ENCODE peak calls at places on chromosomes 11 and 22, in nine cellular contexts. One of them, this sample, is unnamed.

GRCh38 chr11:117907276-117908110 is 21.7 kb downstream of the TMPRSS13 start:
- DNase-seq in activated CD4-positive, alpha-beta T cell treated with anti-CD3 and anti-CD28 coated beads for 48 hours: peak
- DNase-seq in PC-3: peak
- DNase-seq in right atrium auricular region: peak
- DNase-seq in CD4-positive, alpha-beta memory T cell: peak
- DNase-seq in NCI-H1105: peak
- DNase-seq in LHCN-M2: peak
- DNase-seq in stimulated activated CD4-positive, alpha-beta T cell treated with anti-CD3 and anti-CD28 coated beads, Interleukin-1b, Interleukin-23, amount 100 ng/mL, for 48 hours: peak
- DNase-seq in mesenteric fat pad: peak
- DNase-seq in this sample: peak

GRCh38 chr11:19929655-19930054 is 217.0 kb downstream of the NAV2 start:
- DNase-seq in stimulated activated CD4-positive, alpha-beta T cell treated with anti-CD3 and anti-CD28 coated beads, Interleukin-1b, Interleukin-23, amount 100 ng/mL, for 48 hours: no peak
- DNase-seq in PC-3: no peak
- DNase-seq in NCI-H1105: no peak
- DNase-seq in LHCN-M2: no peak
- DNase-seq in CD4-positive, alpha-beta memory T cell: no peak
- DNase-seq in activated CD4-positive, alpha-beta T cell treated with anti-CD3 and anti-CD28 coated beads for 48 hours: no peak
- DNase-seq in right atrium auricular region: no peak
- DNase-seq in mesenteric fat pad: no peak
- DNase-seq in this sample: peak

GRCh38 chr22:31942091-31942490 is 2.2 kb upstream of the YWHAH start:
- DNase-seq in LHCN-M2: no peak
- DNase-seq in activated CD4-positive, alpha-beta T cell treated with anti-CD3 and anti-CD28 coated beads for 48 hours: no peak
- DNase-seq in CD4-positive, alpha-beta memory T cell: no peak
- DNase-seq in mesenteric fat pad: no peak
- DNase-seq in right atrium auricular region: no peak
- DNase-seq in PC-3: no peak
- DNase-seq in stimulated activated CD4-positive, alpha-beta T cell treated with anti-CD3 and anti-CD28 coated beads, Interleukin-1b, Interleukin-23, amount 100 ng/mL, for 48 hours: no peak
- DNase-seq in NCI-H1105: no peak
- DNase-seq in this sample: no peak

GRCh38 chr11:11349870-11350325 is 3.2 kb downstream of the CSNK2A3 start:
- DNase-seq in LHCN-M2: peak
- DNase-seq in stimulated activated CD4-positive, alpha-beta T cell treated with anti-CD3 and anti-CD28 coated beads, Interleukin-1b, Interleukin-23, amount 100 ng/mL, for 48 hours: no peak
- DNase-seq in NCI-H1105: no peak
- DNase-seq in mesenteric fat pad: no peak
- DNase-seq in PC-3: peak
- DNase-seq in activated CD4-positive, alpha-beta T cell treated with anti-CD3 and anti-CD28 coated beads for 48 hours: no peak
- DNase-seq in CD4-positive, alpha-beta memory T cell: no peak
- DNase-seq in right atrium auricular region: no peak
- DNase-seq in this sample: peak

GRCh38 chr22:40479887-40480538 is 109.6 kb downstream of the SGSM3 start:
- DNase-seq in NCI-H1105: no peak
- DNase-seq in PC-3: peak
- DNase-seq in mesenteric fat pad: no peak
- DNase-seq in LHCN-M2: no peak
- DNase-seq in right atrium auricular region: no peak
- DNase-seq in CD4-positive, alpha-beta memory T cell: no peak
- DNase-seq in stimulated activated CD4-positive, alpha-beta T cell treated with anti-CD3 and anti-CD28 coated beads, Interleukin-1b, Interleukin-23, amount 100 ng/mL, for 48 hours: no peak
- DNase-seq in activated CD4-positive, alpha-beta T cell treated with anti-CD3 and anti-CD28 coated beads for 48 hours: no peak
- DNase-seq in this sample: no peak

GRCh38 chr22:33047744-33048143 is 10.4 kb downstream of the SYN3 start:
- DNase-seq in PC-3: no peak
- DNase-seq in stimulated activated CD4-positive, alpha-beta T cell treated with anti-CD3 and anti-CD28 coated beads, Interleukin-1b, Interleukin-23, amount 100 ng/mL, for 48 hours: no peak
- DNase-seq in NCI-H1105: no peak
- DNase-seq in activated CD4-positive, alpha-beta T cell treated with anti-CD3 and anti-CD28 coated beads for 48 hours: no peak
- DNase-seq in CD4-positive, alpha-beta memory T cell: no peak
- DNase-seq in LHCN-M2: no peak
- DNase-seq in mesenteric fat pad: no peak
- DNase-seq in right atrium auricular region: no peak
- DNase-seq in this sample: no peak

GRCh38 chr11:8261316-8261715 is 2.4 kb downstream of the LMO1 start:
- DNase-seq in PC-3: no peak
- DNase-seq in activated CD4-positive, alpha-beta T cell treated with anti-CD3 and anti-CD28 coated beads for 48 hours: no peak
- DNase-seq in mesenteric fat pad: peak
- DNase-seq in right atrium auricular region: no peak
- DNase-seq in stimulated activated CD4-positive, alpha-beta T cell treated with anti-CD3 and anti-CD28 coated beads, Interleukin-1b, Interleukin-23, amount 100 ng/mL, for 48 hours: no peak
- DNase-seq in LHCN-M2: no peak
- DNase-seq in NCI-H1105: no peak
- DNase-seq in CD4-positive, alpha-beta memory T cell: no peak
- DNase-seq in this sample: no peak

GRCh38 chr11:77320351-77320750 is 18.9 kb upstream of the GDPD4 start:
- DNase-seq in mesenteric fat pad: no peak
- DNase-seq in activated CD4-positive, alpha-beta T cell treated with anti-CD3 and anti-CD28 coated beads for 48 hours: no peak
- DNase-seq in right atrium auricular region: no peak
- DNase-seq in NCI-H1105: no peak
- DNase-seq in LHCN-M2: peak
- DNase-seq in CD4-positive, alpha-beta memory T cell: no peak
- DNase-seq in stimulated activated CD4-positive, alpha-beta T cell treated with anti-CD3 and anti-CD28 coated beads, Interleukin-1b, Interleukin-23, amount 100 ng/mL, for 48 hours: no peak
- DNase-seq in PC-3: no peak
- DNase-seq in this sample: no peak

GRCh38 chr22:21719024-21719423 is 16.6 kb downstream of the YPEL1 start:
- DNase-seq in stimulated activated CD4-positive, alpha-beta T cell treated with anti-CD3 and anti-CD28 coated beads, Interleukin-1b, Interleukin-23, amount 100 ng/mL, for 48 hours: no peak
- DNase-seq in activated CD4-positive, alpha-beta T cell treated with anti-CD3 and anti-CD28 coated beads for 48 hours: no peak
- DNase-seq in PC-3: no peak
- DNase-seq in LHCN-M2: no peak
- DNase-seq in NCI-H1105: no peak
- DNase-seq in mesenteric fat pad: no peak
- DNase-seq in CD4-positive, alpha-beta memory T cell: no peak
- DNase-seq in right atrium auricular region: no peak
- DNase-seq in this sample: no peak

GRCh38 chr11:75925785-75926164 is 110.8 kb downstream of the UVRAG start:
- DNase-seq in right atrium auricular region: no peak
- DNase-seq in activated CD4-positive, alpha-beta T cell treated with anti-CD3 and anti-CD28 coated beads for 48 hours: no peak
- DNase-seq in mesenteric fat pad: no peak
- DNase-seq in CD4-positive, alpha-beta memory T cell: no peak
- DNase-seq in LHCN-M2: no peak
- DNase-seq in stimulated activated CD4-positive, alpha-beta T cell treated with anti-CD3 and anti-CD28 coated beads, Interleukin-1b, Interleukin-23, amount 100 ng/mL, for 48 hours: no peak
- DNase-seq in NCI-H1105: no peak
- DNase-seq in PC-3: peak
- DNase-seq in this sample: no peak

GRCh38 chr11:4704790-4705334 is 278 bp downstream of the MMP26 start:
- DNase-seq in mesenteric fat pad: no peak
- DNase-seq in LHCN-M2: no peak
- DNase-seq in right atrium auricular region: no peak
- DNase-seq in NCI-H1105: no peak
- DNase-seq in CD4-positive, alpha-beta memory T cell: no peak
- DNase-seq in stimulated activated CD4-positive, alpha-beta T cell treated with anti-CD3 and anti-CD28 coated beads, Interleukin-1b, Interleukin-23, amount 100 ng/mL, for 48 hours: no peak
- DNase-seq in PC-3: no peak
- DNase-seq in activated CD4-positive, alpha-beta T cell treated with anti-CD3 and anti-CD28 coated beads for 48 hours: no peak
- DNase-seq in this sample: no peak

GRCh38 chr11:86671386-86672006 is 920 bp downstream of the ME3 start:
- DNase-seq in PC-3: peak
- DNase-seq in LHCN-M2: peak
- DNase-seq in stimulated activated CD4-positive, alpha-beta T cell treated with anti-CD3 and anti-CD28 coated beads, Interleukin-1b, Interleukin-23, amount 100 ng/mL, for 48 hours: no peak
- DNase-seq in activated CD4-positive, alpha-beta T cell treated with anti-CD3 and anti-CD28 coated beads for 48 hours: peak
- DNase-seq in mesenteric fat pad: peak
- DNase-seq in CD4-positive, alpha-beta memory T cell: peak
- DNase-seq in NCI-H1105: peak
- DNase-seq in right atrium auricular region: peak
- DNase-seq in this sample: peak

GRCh38 chr11:69497221-69497787 is 15.8 kb downstream of the LINC01488 start:
- DNase-seq in CD4-positive, alpha-beta memory T cell: no peak
- DNase-seq in NCI-H1105: no peak
- DNase-seq in stimulated activated CD4-positive, alpha-beta T cell treated with anti-CD3 and anti-CD28 coated beads, Interleukin-1b, Interleukin-23, amount 100 ng/mL, for 48 hours: no peak
- DNase-seq in PC-3: peak
- DNase-seq in activated CD4-positive, alpha-beta T cell treated with anti-CD3 and anti-CD28 coated beads for 48 hours: no peak
- DNase-seq in right atrium auricular region: peak
- DNase-seq in mesenteric fat pad: no peak
- DNase-seq in LHCN-M2: peak
- DNase-seq in this sample: peak

GRCh38 chr11:2761131-2762030 is 61.6 kb upstream of the KCNQ1OT1 start:
- DNase-seq in NCI-H1105: no peak
- DNase-seq in PC-3: no peak
- DNase-seq in CD4-positive, alpha-beta memory T cell: no peak
- DNase-seq in right atrium auricular region: peak
- DNase-seq in activated CD4-positive, alpha-beta T cell treated with anti-CD3 and anti-CD28 coated beads for 48 hours: peak
- DNase-seq in LHCN-M2: no peak
- DNase-seq in stimulated activated CD4-positive, alpha-beta T cell treated with anti-CD3 and anti-CD28 coated beads, Interleukin-1b, Interleukin-23, amount 100 ng/mL, for 48 hours: no peak
- DNase-seq in mesenteric fat pad: peak
- DNase-seq in this sample: no peak

GRCh38 chr11:17906436-17906835 is 106.4 kb downstream of the SERGEF start:
- DNase-seq in PC-3: peak
- DNase-seq in CD4-positive, alpha-beta memory T cell: no peak
- DNase-seq in mesenteric fat pad: no peak
- DNase-seq in right atrium auricular region: no peak
- DNase-seq in activated CD4-positive, alpha-beta T cell treated with anti-CD3 and anti-CD28 coated beads for 48 hours: no peak
- DNase-seq in NCI-H1105: peak
- DNase-seq in LHCN-M2: no peak
- DNase-seq in stimulated activated CD4-positive, alpha-beta T cell treated with anti-CD3 and anti-CD28 coated beads, Interleukin-1b, Interleukin-23, amount 100 ng/mL, for 48 hours: no peak
- DNase-seq in this sample: no peak

GRCh38 chr11:124622531-124623451 is at the start of gene TBRG1:
- DNase-seq in NCI-H1105: peak
- DNase-seq in stimulated activated CD4-positive, alpha-beta T cell treated with anti-CD3 and anti-CD28 coated beads, Interleukin-1b, Interleukin-23, amount 100 ng/mL, for 48 hours: peak
- DNase-seq in PC-3: peak
- DNase-seq in activated CD4-positive, alpha-beta T cell treated with anti-CD3 and anti-CD28 coated beads for 48 hours: peak
- DNase-seq in LHCN-M2: peak
- DNase-seq in mesenteric fat pad: peak
- DNase-seq in CD4-positive, alpha-beta memory T cell: peak
- DNase-seq in right atrium auricular region: peak
- DNase-seq in this sample: peak

GRCh38 chr22:26890870-26891269 is 233.5 kb downstream of the MIAT start:
- DNase-seq in stimulated activated CD4-positive, alpha-beta T cell treated with anti-CD3 and anti-CD28 coated beads, Interleukin-1b, Interleukin-23, amount 100 ng/mL, for 48 hours: no peak
- DNase-seq in right atrium auricular region: peak
- DNase-seq in LHCN-M2: no peak
- DNase-seq in CD4-positive, alpha-beta memory T cell: no peak
- DNase-seq in activated CD4-positive, alpha-beta T cell treated with anti-CD3 and anti-CD28 coated beads for 48 hours: no peak
- DNase-seq in mesenteric fat pad: no peak
- DNase-seq in NCI-H1105: no peak
- DNase-seq in PC-3: peak
- DNase-seq in this sample: no peak

GRCh38 chr11:103863497-103863896 is 172.9 kb upstream of the DDI1 start:
- DNase-seq in CD4-positive, alpha-beta memory T cell: no peak
- DNase-seq in right atrium auricular region: no peak
- DNase-seq in LHCN-M2: peak
- DNase-seq in activated CD4-positive, alpha-beta T cell treated with anti-CD3 and anti-CD28 coated beads for 48 hours: no peak
- DNase-seq in mesenteric fat pad: no peak
- DNase-seq in NCI-H1105: no peak
- DNase-seq in stimulated activated CD4-positive, alpha-beta T cell treated with anti-CD3 and anti-CD28 coated beads, Interleukin-1b, Interleukin-23, amount 100 ng/mL, for 48 hours: no peak
- DNase-seq in PC-3: no peak
- DNase-seq in this sample: no peak

GRCh38 chr22:30002861-30003489 is 77.3 kb upstream of the HORMAD2 start:
- DNase-seq in mesenteric fat pad: no peak
- DNase-seq in CD4-positive, alpha-beta memory T cell: no peak
- DNase-seq in right atrium auricular region: no peak
- DNase-seq in stimulated activated CD4-positive, alpha-beta T cell treated with anti-CD3 and anti-CD28 coated beads, Interleukin-1b, Interleukin-23, amount 100 ng/mL, for 48 hours: no peak
- DNase-seq in activated CD4-positive, alpha-beta T cell treated with anti-CD3 and anti-CD28 coated beads for 48 hours: no peak
- DNase-seq in PC-3: no peak
- DNase-seq in LHCN-M2: no peak
- DNase-seq in NCI-H1105: no peak
- DNase-seq in this sample: no peak

This sample was measured in RPMI7951.